ENCODE peak calls at places on chromosomes 4 and X, in ten cellular contexts. O is stomach, L is body of pancreas, N is HCT116, W is tibial nerve, A is A549, I is suprapubic skin, P is upper lobe of left lung, Z is breast epithelium, J is prostate gland. H is an unnamed sample. For H3K4me1, the result is how much of the 10 kb centered on the place peaks cover.

GRCh38 chr4:120130786-120131185 is 64.1 kb upstream of the MAD2L1 start:
- DNase-seq in O (no peak), L (no peak), N (no peak), W (no peak), A (no peak), I (no peak), P (no peak), Z (no peak), J (no peak), H (no peak)

GRCh38 chr4:143185253-143186107 is 763 bp downstream of the USP38 start:
- DNase-seq in O (no peak), L (no peak), N (no peak), W (no peak), A (no peak), I (peak), P (no peak), Z (peak), J (peak), H (peak)

GRCh38 chrX:154370300-154370881 is 4.0 kb downstream of the FLNA start:
- DNase-seq in O (no peak), L (no peak), N (no peak), W (no peak), A (no peak), I (no peak), P (peak), Z (no peak), J (no peak), H (no peak)

GRCh38 chr4:154029171-154029570 is 240.3 kb upstream of the SFRP2 start:
- DNase-seq in O (no peak), L (no peak), N (no peak), W (no peak), A (no peak), I (no peak), P (no peak), Z (no peak), J (no peak), H (no peak)

GRCh38 chrX:46354481-46354880 is 190.7 kb downstream of the ZNF674 start:
- DNase-seq in O (no peak), L (no peak), N (no peak), W (no peak), A (no peak), I (no peak), P (no peak), Z (no peak), J (no peak), H (no peak)

GRCh38 chr4:127586922-127587571 is 45.7 kb upstream of the INTU start:
- DNase-seq in O (no peak), L (peak), N (peak), W (no peak), A (peak), I (no peak), P (no peak), Z (no peak), J (no peak), H (no peak)

GRCh38 chrX:13051529-13052172 is 7.2 kb upstream of the FAM9C start:
- DNase-seq in O (no peak), L (no peak), N (no peak), W (no peak), A (no peak), I (no peak), P (no peak), Z (no peak), J (no peak), H (no peak)

GRCh38 chrX:152905081-152905420 is 7.2 kb downstream of the ZNF185 start:
- DNase-seq in O (no peak), L (no peak), N (no peak), W (no peak), A (no peak), I (no peak), P (no peak), Z (no peak), J (no peak), H (peak)

GRCh38 chr4:70903282-70903603 is 1.1 kb downstream of the MOB1B start:
- DNase-seq in O (no peak), L (peak), N (no peak), W (peak), A (no peak), I (no peak), P (no peak), Z (no peak), J (no peak), H (no peak)

GRCh38 chr4:76007089-76007559 is at the start of gene CXCL9:
- DNase-seq in O (no peak), L (no peak), N (no peak), W (no peak), A (no peak), I (no peak), P (no peak), Z (no peak), J (no peak), H (no peak)

GRCh38 chr4:76011700-76012387 is 4.5 kb upstream of the CXCL9 start:
- DNase-seq in O (no peak), L (no peak), N (no peak), W (peak), A (no peak), I (no peak), P (peak), Z (no peak), J (no peak), H (no peak)

GRCh38 chr4:76013540-76013939 is 6.2 kb upstream of the CXCL9 start:
- DNase-seq in O (no peak), L (no peak), N (no peak), W (no peak), A (no peak), I (no peak), P (no peak), Z (no peak), J (no peak), H (no peak)

GRCh38 chr4:76012388-76012801 is 5.1 kb upstream of the CXCL9 start:
- DNase-seq in O (no peak), L (no peak), N (no peak), W (no peak), A (no peak), I (no peak), P (no peak), Z (no peak), J (no peak), H (no peak)

DNA sequence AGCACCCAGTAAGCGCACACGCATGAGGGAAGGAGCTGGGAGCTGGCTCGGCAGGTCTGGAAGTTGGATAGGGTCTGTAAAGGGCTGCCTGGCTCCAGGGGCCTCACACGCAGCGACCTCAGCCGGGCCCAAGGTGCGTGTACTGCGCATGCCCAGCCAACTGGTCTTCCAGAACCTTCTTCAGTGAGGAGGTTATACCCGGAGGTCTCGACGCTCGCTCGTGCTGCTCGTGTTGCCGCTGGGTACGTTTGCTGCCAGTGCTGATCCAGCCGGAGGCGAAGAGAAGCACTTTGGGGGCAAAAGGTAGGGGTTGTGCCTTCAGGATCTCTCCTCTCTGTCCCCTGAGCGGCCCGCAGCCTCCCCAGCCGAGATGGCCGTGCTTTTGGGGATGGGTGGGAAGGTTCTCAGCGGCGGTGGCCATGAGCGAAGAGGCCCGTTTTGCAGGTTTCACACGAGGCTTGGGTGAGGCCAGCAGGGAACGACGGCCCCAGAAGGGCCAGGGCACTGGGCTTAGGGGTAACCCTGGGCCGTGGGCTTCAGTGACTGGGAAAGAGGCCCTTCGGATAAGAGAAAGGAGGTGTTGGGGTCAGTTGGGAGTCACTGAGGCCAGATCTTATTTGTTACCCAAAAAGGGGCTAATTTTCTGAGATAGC is 3.8 kb upstream of the CXCL9 start:
- DNase-seq in O (no peak), L (no peak), N (no peak), W (no peak), A (no peak), I (no peak), P (peak), Z (no peak), J (no peak), H (no peak)
- TF ChIP-seq POLR2A in O (no peak), L (no peak), N (no peak), W (no peak), A (no peak), I (no peak), P (no peak), Z (no peak), J (no peak), H (no peak)

GRCh38 chr4:108169639-108170038 is 907 bp upstream of the LEF1 start:
- DNase-seq in O (no peak), L (no peak), N (no peak), W (no peak), A (no peak), I (no peak), P (no peak), Z (no peak), J (no peak), H (no peak)
- H3K4me1 ChIP-seq in O (half or more), L (under half), N (under half), W (under half), A (under half), I (under half), P (half or more), Z (under half), J (under half), H (under half)

DNA sequence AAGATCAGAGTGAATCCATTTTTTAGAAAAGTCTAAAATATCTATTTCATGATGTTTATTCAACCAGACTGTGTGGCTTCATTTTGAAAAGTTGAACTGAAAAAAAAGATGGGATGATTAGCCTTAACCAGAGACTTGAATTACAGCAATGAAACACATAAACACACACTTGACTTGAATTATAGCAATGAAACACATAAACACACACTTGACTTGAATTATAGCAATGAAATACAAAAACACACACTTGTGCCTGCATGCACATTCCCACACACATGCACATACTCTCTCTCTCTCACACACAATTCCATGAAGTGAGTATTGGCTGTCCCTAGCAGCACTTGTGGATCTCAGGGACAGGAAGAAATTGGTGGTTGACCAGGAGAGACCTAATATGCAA is 286.8 kb downstream of the USP46 start:
- DNase-seq in O (no peak), L (no peak), N (no peak), W (no peak), A (no peak), I (no peak), P (no peak), Z (no peak), J (no peak), H (no peak)
- H3K4me3 ChIP-seq in O (no peak), L (no peak), N (no peak), W (no peak), A (no peak), I (no peak), P (no peak), Z (no peak), J (no peak), H (no peak)

DNA sequence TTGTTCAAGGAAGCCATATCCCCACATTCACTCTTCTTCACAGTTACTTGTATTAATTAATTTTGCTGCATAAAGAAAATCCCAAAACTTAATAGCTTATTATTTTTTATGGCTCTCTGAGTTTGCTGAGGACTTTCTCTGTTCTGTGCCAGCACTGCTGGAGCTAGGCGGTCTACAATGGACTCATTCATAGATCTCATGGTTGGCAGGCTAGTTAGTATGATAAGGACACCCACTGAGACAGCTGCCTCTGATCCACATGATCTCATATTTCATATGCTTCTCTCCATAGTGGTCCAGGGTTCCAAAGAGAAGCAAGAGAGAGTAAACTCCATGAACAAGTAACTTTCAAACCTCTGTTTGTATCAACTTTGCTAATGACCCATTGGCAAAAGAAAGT is 170.2 kb downstream of the ADGRA3 start:
- DNase-seq in O (no peak), L (no peak), N (no peak), W (no peak), A (no peak), I (no peak), P (no peak), Z (no peak), J (no peak), H (no peak)
- TF ChIP-seq POLR2A in O (no peak), L (no peak), N (no peak), W (no peak), A (no peak), I (no peak), P (no peak), Z (no peak), J (no peak), H (no peak)

GRCh38 chrX:65685112-65685511 is 17.7 kb downstream of the MSN start:
- DNase-seq in O (no peak), L (no peak), N (no peak), W (no peak), A (no peak), I (no peak), P (no peak), Z (no peak), J (no peak), H (no peak)
- H3K4me1 ChIP-seq in O (under half), L (under half), N (under half), W (under half), A (half or more), I (under half), P (half or more), Z (under half), J (under half), H (under half)

DNA sequence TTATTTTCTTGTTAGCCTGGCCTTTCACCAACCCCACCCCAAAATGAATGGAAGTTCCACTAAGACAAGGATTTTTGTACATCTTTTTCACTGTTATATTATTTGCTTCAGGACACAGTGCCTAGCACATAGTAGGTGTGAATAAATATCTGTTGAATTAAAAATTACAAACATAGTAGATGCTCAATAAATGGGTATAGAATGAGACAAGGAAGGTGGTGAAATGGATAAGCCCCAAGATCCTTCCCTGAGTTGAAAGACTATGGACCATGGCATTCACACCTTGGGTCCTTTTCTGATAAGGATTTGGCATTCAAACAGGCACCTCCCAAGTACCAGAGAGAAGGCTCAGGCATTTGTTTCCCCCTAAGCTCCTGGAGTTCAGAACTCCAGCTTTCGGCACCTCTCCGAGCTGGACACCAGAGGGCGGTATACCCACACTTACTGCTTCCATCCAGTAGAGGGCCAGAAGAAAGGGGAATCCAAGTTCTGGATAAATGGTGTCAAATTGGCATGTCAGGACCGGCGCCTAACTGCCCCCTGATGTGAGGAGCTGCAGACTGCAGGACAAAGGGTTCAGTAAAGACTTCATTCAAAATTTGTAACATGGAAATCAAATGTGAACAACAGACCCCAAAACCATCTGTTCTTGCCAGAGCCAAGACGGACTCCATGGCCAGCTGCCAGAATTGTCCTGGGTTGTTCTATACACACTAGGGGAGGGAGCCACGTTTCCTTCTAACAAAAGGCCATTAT is 193.0 kb downstream of the GPC3 start:
- DNase-seq in O (peak), L (peak), N (peak), W (peak), A (peak), I (peak), P (no peak), Z (peak), J (peak), H (peak)
- H3K4me3 ChIP-seq in O (peak), L (no peak), N (peak), W (peak), A (no peak), I (peak), P (peak), Z (no peak), J (no peak), H (no peak)

GRCh38 chr4:38663021-38663800 is 788 bp upstream of the KLF3 start:
- DNase-seq in O (peak), L (peak), N (no peak), W (no peak), A (peak), I (peak), P (no peak), Z (peak), J (no peak), H (peak)
- TF ChIP-seq POLR2A in O (no peak), L (peak), N (no peak), W (peak), A (peak), I (peak), P (peak), Z (no peak), J (peak), H (peak)

H was measured in right lobe of liver.